ENCODE peak calls at places on chromosomes 16 and 17, in six cellular contexts. D is stimulated activated CD4-positive, alpha-beta T cell treated with anti-CD3 and anti-CD28 coated beads, Interleukin-12 subunit alpha, Interleukin-12 subunit beta, amount 100 ng/mL, for 48 hours; U is esophagus squamous epithelium; X is stimulated activated CD8-positive, alpha-beta memory T cell treated with anti-CD3 and anti-CD28 coated beads, Interleukin-4, amount 100 ng/mL, for 1 hour; S is T1000; G is WTC11. V is an unnamed sample.

GRCh38 chr16:89540557-89540956 is 19.9 kb upstream of the RPL13 start:
- DNase-seq in D (no peak), U (no peak), X (no peak), S (no peak), G (no peak), V (no peak)

GRCh38 chr17:50238594-50239287 is 35.5 kb upstream of the TMEM92 start:
- DNase-seq in D (no peak), U (no peak), X (no peak), S (no peak), G (no peak), V (no peak)

GRCh38 chr16:51683882-51684281 is 532.8 kb upstream of the SALL1 start:
- DNase-seq in D (no peak), U (no peak), X (no peak), S (no peak), G (no peak), V (no peak)

GRCh38 chr16:75225678-75226515 is 7.1 kb downstream of the CTRB1 start:
- DNase-seq in D (no peak), U (no peak), X (no peak), S (no peak), G (no peak), V (no peak)

GRCh38 chr16:50797456-50797855 is 55.6 kb downstream of the CYLD start:
- DNase-seq in D (no peak), U (no peak), X (no peak), S (no peak), G (no peak), V (no peak)

GRCh38 chr16:56269824-56270684 is 78.8 kb downstream of the GNAO1 start:
- DNase-seq in D (no peak), U (no peak), X (no peak), S (no peak), G (peak), V (no peak)

GRCh38 chr17:34706029-34706428 is 126.6 kb downstream of the TMEM132E start:
- DNase-seq in D (no peak), U (no peak), X (no peak), S (no peak), G (peak), V (no peak)

GRCh38 chr16:57648590-57649442 is 19.3 kb upstream of the ADGRG3 start:
- DNase-seq in D (peak), U (peak), X (peak), S (peak), G (peak), V (no peak)

GRCh38 chr16:49563666-49564065 is 190.1 kb downstream of the C16orf78 start:
- DNase-seq in D (no peak), U (no peak), X (no peak), S (no peak), G (no peak), V (no peak)

GRCh38 chr16:87182759-87183158 is 134.4 kb downstream of the C16orf95 start:
- DNase-seq in D (no peak), U (no peak), X (no peak), S (no peak), G (no peak), V (no peak)

GRCh38 chr17:36808181-36808661 is 129.1 kb upstream of the LHX1 start:
- DNase-seq in D (no peak), U (no peak), X (no peak), S (no peak), G (peak), V (no peak)

GRCh38 chr16:8241408-8241807 is 348.9 kb downstream of the TMEM114 start:
- DNase-seq in D (no peak), U (no peak), X (no peak), S (no peak), G (no peak), V (no peak)

GRCh38 chr17:29855686-29856085 is 74.3 kb downstream of the SSH2 start:
- DNase-seq in D (no peak), U (no peak), X (no peak), S (no peak), G (no peak), V (no peak)

GRCh38 chr17:50289268-50289667 is 15.0 kb downstream of the TMEM92 start:
- DNase-seq in D (no peak), U (no peak), X (no peak), S (no peak), G (no peak), V (no peak)

GRCh38 chr17:58402047-58402446 is 15.3 kb downstream of the RNF43 start:
- DNase-seq in D (no peak), U (no peak), X (no peak), S (no peak), G (no peak), V (no peak)

GRCh38 chr17:21532763-21533385 is 156.7 kb downstream of the KCNJ12 start:
- DNase-seq in D (no peak), U (no peak), X (no peak), S (no peak), G (no peak), V (no peak)

GRCh38 chr16:67311607-67312449 is 14.7 kb downstream of the KCTD19 start:
- DNase-seq in D (peak), U (no peak), X (no peak), S (peak), G (no peak), V (no peak)

GRCh38 chr16:87461466-87461975 is 31.3 kb downstream of the ZCCHC14 start:
- DNase-seq in D (no peak), U (no peak), X (no peak), S (no peak), G (peak), V (no peak)

GRCh38 chr17:12545877-12546513 is 119.7 kb upstream of the MYOCD start:
- DNase-seq in D (no peak), U (no peak), X (no peak), S (peak), G (peak), V (no peak)

GRCh38 chr17:40953876-40954275 is 12.9 kb downstream of the KRT39 start:
- DNase-seq in D (peak), U (no peak), X (no peak), S (peak), G (no peak), V (no peak)

GRCh38 chr16:30371248-30371816 is 1.0 kb upstream of the TBC1D10B start:
- DNase-seq in D (no peak), U (no peak), X (no peak), S (no peak), G (no peak), V (no peak)

GRCh38 chr17:73390221-73390620 is 78.4 kb upstream of the CDC42EP4 start:
- DNase-seq in D (no peak), U (no peak), X (no peak), S (no peak), G (no peak), V (no peak)

GRCh38 chr16:85437161-85438052 is 175.7 kb upstream of the GSE1 start:
- DNase-seq in D (no peak), U (no peak), X (no peak), S (no peak), G (no peak), V (no peak)

GRCh38 chr17:72606656-72607055 is 485.8 kb downstream of the SLC39A11 start:
- DNase-seq in D (no peak), U (no peak), X (no peak), S (no peak), G (no peak), V (no peak)

GRCh38 chr16:85621698-85622433 is 8.7 kb downstream of the GSE1 start:
- DNase-seq in D (no peak), U (no peak), X (no peak), S (no peak), G (no peak), V (no peak)

GRCh38 chr16:23516366-23517137 is 6.3 kb upstream of the GGA2 start:
- DNase-seq in D (no peak), U (no peak), X (no peak), S (no peak), G (no peak), V (no peak)

GRCh38 chr17:61385869-61386245 is 13.8 kb upstream of the TBX2 start:
- DNase-seq in D (no peak), U (no peak), X (no peak), S (no peak), G (no peak), V (no peak)

GRCh38 chr16:88437367-88437964 is 15.6 kb upstream of the ZFPM1 start:
- DNase-seq in D (no peak), U (no peak), X (peak), S (no peak), G (peak), V (no peak)

GRCh38 chr17:3959295-3959899 is 4.8 kb downstream of the ATP2A3 start:
- DNase-seq in D (no peak), U (no peak), X (no peak), S (peak), G (no peak), V (no peak)